ENCODE peak calls at places on chromosomes 16 and 17, in four cellular contexts. W is effector CD4-positive, alpha-beta T cell; V is skeletal muscle cell; Z is activated T-cell treated with anti-CD3 and anti-CD28 coated beads for 24 hours. M is an unnamed sample.

GRCh38 chr17:11535231-11535630 is 63.0 kb upstream of the DNAH9 start:
- DNase-seq in V (no peak), Z (no peak), W (no peak), M (no peak)

GRCh38 chr17:31442276-31442675 is 50.8 kb downstream of the RAB11FIP4 start:
- DNase-seq in W (no peak), Z (no peak), V (no peak), M (no peak)

GRCh38 chr17:12977008-12977751 is 40.6 kb downstream of the ELAC2 start:
- DNase-seq in V (no peak), Z (no peak), W (no peak), M (no peak)

GRCh38 chr16:2867987-2868789 is 10.2 kb upstream of the PRSS22 start:
- DNase-seq in Z (peak), W (peak), V (peak), M (peak)

GRCh38 chr16:86961133-86961720 is 356.0 kb downstream of the C16orf95 start:
- DNase-seq in V (peak), W (no peak), Z (no peak), M (no peak)

GRCh38 chr17:82830249-82830661 is 9.6 kb downstream of the ZNF750 start:
- DNase-seq in W (no peak), Z (no peak), V (no peak), M (no peak)

GRCh38 chr17:16199093-16199492 is 16.2 kb downstream of the NCOR1 start:
- DNase-seq in Z (no peak), V (no peak), W (no peak), M (no peak)

GRCh38 chr17:72572604-72573491 is 452.0 kb downstream of the SOX9 start:
- DNase-seq in Z (no peak), W (no peak), V (no peak), M (no peak)

GRCh38 chr16:10838611-10839270 is 20.1 kb upstream of the TVP23A start:
- DNase-seq in V (no peak), W (no peak), Z (no peak), M (no peak)

GRCh38 chr17:75078097-75079022 is 9.4 kb upstream of the SLC16A5 start:
- DNase-seq in V (no peak), Z (no peak), W (no peak), M (no peak)

GRCh38 chr17:48244121-48244711 is 136.7 kb downstream of the SNX11 start:
- DNase-seq in Z (no peak), W (no peak), V (no peak), M (no peak)

GRCh38 chr17:30969989-30970680 is 704 bp upstream of the RNF135 start:
- DNase-seq in V (peak), W (no peak), Z (no peak), M (no peak)

GRCh38 chr16:75267631-75268264 is 16.3 kb upstream of the BCAR1 start:
- DNase-seq in W (no peak), Z (no peak), V (no peak), M (no peak)

GRCh38 chr17:47810901-47811635 is 10.5 kb downstream of the OSBPL7 start:
- DNase-seq in Z (no peak), W (no peak), V (no peak), M (no peak)

GRCh38 chr16:80583466-80583865 is 42.7 kb downstream of the DYNLRB2 start:
- DNase-seq in V (peak), Z (peak), W (no peak), M (peak)

GRCh38 chr17:29977836-29978235 is 36.4 kb downstream of the EFCAB5 start:
- DNase-seq in W (no peak), Z (no peak), V (peak), M (no peak)

GRCh38 chr17:8159459-8160223 is 3.1 kb downstream of the VAMP2 start:
- DNase-seq in Z (no peak), W (no peak), V (no peak), M (no peak)

GRCh38 chr16:4500283-4500682 is 24.1 kb downstream of the HMOX2 start:
- DNase-seq in V (no peak), W (no peak), Z (no peak), M (no peak)

GRCh38 chr16:24346734-24347133 is 90.6 kb downstream of the CACNG3 start:
- DNase-seq in W (no peak), V (no peak), Z (no peak), M (no peak)

GRCh38 chr17:7559307-7560171 is 989 bp downstream of the TNFSF13 start:
- DNase-seq in Z (no peak), W (no peak), V (no peak), M (no peak)

GRCh38 chr17:81422776-81423697 is 27.8 kb downstream of the BAHCC1 start:
- DNase-seq in W (no peak), Z (no peak), V (peak), M (no peak)

GRCh38 chr16:83899978-83900377 is 1.1 kb downstream of the MLYCD start:
- DNase-seq in V (no peak), W (no peak), Z (no peak), M (no peak)

GRCh38 chr17:78242024-78242742 is 10.8 kb downstream of the TMEM235 start:
- DNase-seq in W (no peak), Z (no peak), V (no peak), M (no peak)

GRCh38 chr17:41211845-41212466 is 14.5 kb upstream of the KRTAP9-2 start:
- DNase-seq in Z (no peak), W (no peak), V (no peak), M (no peak)

GRCh38 chr17:83159204-83160049 is 80.0 kb downstream of the METRNL start:
- DNase-seq in V (no peak), Z (no peak), W (no peak), M (no peak)

GRCh38 chr17:79230576-79230975 is 156.0 kb downstream of the ENGASE start:
- DNase-seq in V (no peak), W (no peak), Z (no peak), M (no peak)

M was measured in stimulated activated CD4-positive, alpha-beta T cell treated with anti-CD3 and anti-CD28 coated beads, Interleukin-12 subunit alpha, Interleukin-12 subunit beta, amount 100 ng/mL, for 48 hours.